ENCODE peak calls at places on chromosomes 5 and 9, in nine cellular contexts. N, H, Z, Q, W, M, O, L and G are unnamed samples.

GRCh38 chr9:109001275-109001676 is 12.0 kb downstream of the CTNNAL1 start:
- DNase-seq in H (no peak), O (peak), N (no peak), Z (no peak), W (no peak), L (no peak), M (no peak), Q (peak), G (no peak)

GRCh38 chr5:32771037-32771436 is 59.9 kb downstream of the NPR3 start:
- DNase-seq in Q (no peak), N (no peak), M (no peak), L (no peak), O (no peak), Z (no peak), H (no peak), W (no peak), G (no peak)

GRCh38 chr9:21543187-21543586 is 61.1 kb upstream of the IFNE start:
- DNase-seq in Q (no peak), L (no peak), W (no peak), Z (no peak), O (no peak), N (no peak), M (no peak), H (no peak), G (no peak)

GRCh38 chr5:16178745-16179372 is 732 bp downstream of the MARCHF11 start:
- DNase-seq in M (no peak), Z (peak), H (peak), N (peak), Q (peak), O (peak), W (peak), L (peak), G (peak)

GRCh38 chr5:93163010-93163663 is 417.9 kb downstream of the NR2F1-AS1 start:
- DNase-seq in H (no peak), Z (no peak), L (no peak), O (peak), N (no peak), M (no peak), Q (peak), W (no peak), G (no peak)

GRCh38 chr9:15306068-15306756 is 804 bp downstream of the TTC39B start:
- DNase-seq in O (peak), H (peak), N (no peak), Q (peak), Z (peak), W (peak), M (peak), L (peak), G (peak)

GRCh38 chr5:98296426-98296825 is 477.0 kb upstream of the RGMB start:
- DNase-seq in Z (no peak), M (no peak), W (no peak), N (no peak), L (no peak), O (peak), H (no peak), Q (peak), G (no peak)

GRCh38 chr9:33418090-33418489 is 15.7 kb upstream of the AQP7 start:
- DNase-seq in M (no peak), L (no peak), N (no peak), H (no peak), Q (no peak), Z (no peak), O (no peak), W (no peak), G (no peak)

GRCh38 chr5:138386290-138386689 is 33.8 kb downstream of the KDM3B start:
- DNase-seq in O (no peak), N (no peak), Q (no peak), W (no peak), Z (no peak), M (no peak), L (no peak), H (no peak), G (no peak)

GRCh38 chr9:85909390-85909789 is 31.6 kb upstream of the NAA35 start:
- DNase-seq in N (no peak), Z (no peak), Q (no peak), M (no peak), L (no peak), H (no peak), O (no peak), W (no peak), G (no peak)

GRCh38 chr9:116686693-116687073 is 422 bp upstream of the TRIM32 start:
- DNase-seq in L (no peak), Q (peak), H (peak), M (no peak), Z (peak), W (no peak), O (peak), N (no peak), G (no peak)

GRCh38 chr5:53779541-53779981 is 219.1 kb downstream of the NDUFS4 start:
- DNase-seq in W (no peak), M (no peak), O (peak), Q (peak), H (no peak), L (peak), N (peak), Z (no peak), G (no peak)

GRCh38 chr5:132822650-132823480 is 7.6 kb downstream of the SHROOM1 start:
- DNase-seq in H (peak), N (no peak), Q (peak), O (no peak), Z (peak), L (no peak), M (no peak), W (no peak), G (no peak)

GRCh38 chr5:34618666-34619065 is 37.5 kb upstream of the RAI14 start:
- DNase-seq in M (no peak), H (no peak), W (no peak), O (no peak), Z (no peak), Q (no peak), N (no peak), L (no peak), G (no peak)

GRCh38 chr9:9747787-9748186 is 865.0 kb downstream of the PTPRD start:
- DNase-seq in M (no peak), W (no peak), N (no peak), L (no peak), Z (no peak), O (peak), Q (peak), H (no peak), G (no peak)

GRCh38 chr5:134086215-134086942 is 28.1 kb upstream of the TCF7 start:
- DNase-seq in O (no peak), N (no peak), L (no peak), W (no peak), Z (no peak), M (no peak), H (peak), Q (no peak), G (no peak)

GRCh38 chr9:26892251-26893029 is at the start of gene CAAP1:
- DNase-seq in W (peak), N (peak), O (peak), H (peak), L (peak), Z (peak), Q (peak), M (peak), G (peak)

GRCh38 chr9:81687521-81688261 is 1.7 kb downstream of the TLE1 start:
- DNase-seq in M (peak), N (no peak), H (peak), Q (peak), W (peak), Z (peak), L (peak), O (peak), G (no peak)

GRCh38 chr5:95631265-95631957 is 11.5 kb downstream of the GPR150 start:
- DNase-seq in Q (peak), M (no peak), O (peak), H (no peak), W (no peak), N (no peak), L (no peak), Z (no peak), G (no peak)

GRCh38 chr5:102511666-102512065 is 12.9 kb upstream of the SLCO6A1 start:
- DNase-seq in O (peak), Z (no peak), H (no peak), W (no peak), M (no peak), N (no peak), Q (peak), L (peak), G (no peak)

GRCh38 chr5:136981936-136982335 is 517.2 kb downstream of the SPOCK1 start:
- DNase-seq in M (no peak), H (no peak), O (no peak), W (no peak), Z (no peak), L (no peak), Q (no peak), N (no peak), G (no peak)

GRCh38 chr9:126206099-126206498 is 120.5 kb upstream of the MVB12B start:
- DNase-seq in H (no peak), O (no peak), N (no peak), Z (no peak), W (no peak), Q (no peak), L (no peak), M (no peak), G (no peak)

GRCh38 chr9:75448281-75448680 is 360.0 kb downstream of the OSTF1 start:
- DNase-seq in Q (peak), L (no peak), N (no peak), O (peak), W (no peak), Z (no peak), H (no peak), M (no peak), G (no peak)

GRCh38 chr5:145101246-145101645 is 733.9 kb downstream of the PRELID2 start:
- DNase-seq in O (no peak), Q (no peak), M (no peak), H (no peak), Z (no peak), N (no peak), W (no peak), L (no peak), G (no peak)
- TF ChIP-seq CTCF in O (no peak), Q (peak), M (no peak), H (peak), Z (peak), N (peak), W (no peak), L (no peak), G (peak)

GRCh38 chr9:134025606-134026541 is 593 bp downstream of the BRD3OS start:
- DNase-seq in H (peak), M (no peak), N (peak), W (no peak), L (peak), O (peak), Z (peak), Q (peak), G (no peak)
- TF ChIP-seq CTCF in H (peak), M (no peak), N (peak), W (peak), L (no peak), O (peak), Z (no peak), Q (peak), G (peak)

GRCh38 chr9:136255896-136256890 is 10.6 kb upstream of the QSOX2 start:
- DNase-seq in W (no peak), N (no peak), L (no peak), M (no peak), Q (no peak), H (no peak), Z (no peak), O (no peak), G (no peak)
- TF ChIP-seq CTCF in W (no peak), N (no peak), L (no peak), M (no peak), Q (peak), H (peak), Z (no peak), O (no peak), G (peak)

GRCh38 chr5:36363101-36363500 is 61.4 kb upstream of the RANBP3L start:
- DNase-seq in N (no peak), M (no peak), H (peak), Z (peak), Q (peak), L (no peak), W (no peak), O (peak), G (no peak)
- TF ChIP-seq CTCF in N (no peak), M (no peak), H (peak), Z (no peak), Q (peak), L (no peak), W (no peak), O (peak), G (no peak)

GRCh38 chr5:63959177-63959982 is 2.9 kb downstream of the HTR1A start:
- DNase-seq in L (no peak), Z (peak), W (peak), O (no peak), M (peak), H (peak), N (no peak), Q (no peak), G (peak)
- TF ChIP-seq CTCF in L (no peak), Z (peak), W (no peak), O (no peak), M (no peak), H (peak), N (no peak), Q (no peak), G (peak)